ENCODE peak calls at places on chromosomes 7 and 10, in eight cellular contexts. O, B, Q, G, D, N, E and X are unnamed samples.

GRCh38 chr10:102230264-102230860 is 4.3 kb downstream of the ELOVL3 start:
- DNase-seq in Q (no peak), E (peak; percentile 39), O (peak; percentile 16), N (peak; percentile 12), G (peak; percentile 54), D (peak; percentile 26), B (peak; percentile 8), X (no peak)

GRCh38 chr7:136123352-136123751 is 146.2 kb upstream of the MTPN start:
- DNase-seq in E (no peak), Q (no peak), D (no peak), B (no peak), O (no peak), G (no peak), N (no peak), X (no peak)

GRCh38 chr10:78458983-78459638 is 425.4 kb downstream of the RPS24 start:
- DNase-seq in D (peak; percentile 63), N (no peak), E (peak; percentile 43), G (no peak), Q (no peak), B (no peak), O (no peak), X (peak; percentile 61)

GRCh38 chr7:28685291-28685659 is 272.9 kb downstream of the TRIL start:
- DNase-seq in G (no peak), Q (no peak), B (no peak), O (no peak), N (no peak), E (no peak), D (no peak), X (no peak)

GRCh38 chr10:62813453-62813852 is 2.7 kb downstream of the EGR2 start:
- DNase-seq in N (no peak), G (no peak), O (no peak), E (no peak), B (no peak), D (no peak), Q (no peak), X (no peak)

GRCh38 chr7:6171532-6172330 is 100.7 kb downstream of the CYTH3 start:
- DNase-seq in G (no peak), O (no peak), N (no peak), D (no peak), B (no peak), E (no peak), Q (no peak), X (no peak)

GRCh38 chr10:104449402-104449801 is 95.8 kb downstream of the CFAP58 start:
- DNase-seq in E (no peak), B (no peak), O (no peak), D (no peak), Q (no peak), G (no peak), N (no peak), X (peak; percentile 61)

GRCh38 chr7:78616539-78616938 is 818.0 kb downstream of the PHTF2 start:
- DNase-seq in G (no peak), B (no peak), E (no peak), D (no peak), O (no peak), N (no peak), Q (no peak), X (no peak)

GRCh38 chr10:6473901-6474370 is 106.1 kb downstream of the PRKCQ start:
- DNase-seq in B (no peak), G (peak; percentile 25), E (no peak), O (peak; percentile 21), Q (no peak), D (no peak), N (no peak), X (no peak)

GRCh38 chr7:44219371-44220045 is 18.7 kb downstream of the YKT6 start:
- DNase-seq in D (no peak), N (no peak), B (no peak), G (no peak), Q (no peak), E (no peak), O (no peak), X (no peak)

GRCh38 chr10:93431361-93431760 is 50.8 kb downstream of the MYOF start:
- DNase-seq in G (no peak), O (no peak), B (no peak), D (no peak), E (no peak), Q (no peak), N (no peak), X (no peak)